ENCODE peak calls at places on chromosomes 13 and 19, in seven cellular contexts. W is effector memory CD4-positive, alpha-beta T cell; M is HCT116; I is brain microvascular endothelial cell; S is AG04450; K is Panc1; D is tibial nerve. L is an unnamed sample.
A peak's percentile ranks its signal among the peaks of the same experiment; 100 is the strongest.

GRCh38 chr19:43525836-43526771 is 897 bp downstream of the ETHE1 start:
- DNase-seq in K (no peak), I (no peak), M (no peak), W (no peak), S (no peak), D (no peak), L (no peak)

GRCh38 chr13:20016649-20017364 is 58.3 kb downstream of the ZMYM2 start:
- DNase-seq in D (no peak), W (no peak), I (no peak), M (no peak), S (no peak), K (no peak), L (no peak)

GRCh38 chr13:113724780-113725315 is 34.2 kb upstream of the TMEM255B start:
- DNase-seq in W (peak; percentile 86), D (peak; percentile 58), I (peak; percentile 38), K (peak; percentile 38), M (peak; percentile 33), S (no peak), L (no peak)

GRCh38 chr19:6260912-6261636 is 18.7 kb downstream of the MLLT1 start:
- DNase-seq in I (no peak), M (no peak), K (no peak), S (no peak), D (no peak), W (no peak), L (no peak)

GRCh38 chr19:12675940-12676339 is 5.7 kb downstream of the DHPS start:
- DNase-seq in I (no peak), K (no peak), D (no peak), M (no peak), W (no peak), S (no peak), L (no peak)

GRCh38 chr19:41935781-41936415 is 7.6 kb upstream of the ERFL start:
- DNase-seq in D (no peak), S (no peak), W (no peak), M (no peak), K (no peak), I (no peak), L (no peak)

GRCh38 chr13:66805657-66806056 is 424.5 kb downstream of the PCDH9 start:
- DNase-seq in K (no peak), S (no peak), M (no peak), W (no peak), D (peak; percentile 50), I (peak; percentile 81), L (no peak)

GRCh38 chr13:93535256-93535655 is 308.6 kb downstream of the GPC6 start:
- DNase-seq in D (no peak), W (no peak), K (no peak), M (no peak), S (no peak), I (peak; percentile 60), L (peak; percentile 44)

GRCh38 chr19:51181913-51182419 is 39.9 kb downstream of the SIGLEC7 start:
- DNase-seq in I (no peak), K (no peak), D (no peak), W (no peak), S (no peak), M (no peak), L (no peak)

GRCh38 chr19:45451181-45451849 is 16.5 kb upstream of the FOSB start:
- DNase-seq in D (no peak), K (no peak), M (no peak), I (peak; percentile 86), S (no peak), W (peak; percentile 66), L (no peak)

GRCh38 chr19:36423925-36424324 is 5.5 kb upstream of the ZFP82 start:
- DNase-seq in D (no peak), K (no peak), M (no peak), I (no peak), S (no peak), W (no peak), L (no peak)

GRCh38 chr13:42574435-42575311 is 721 bp downstream of the TNFSF11 start:
- DNase-seq in D (no peak), K (no peak), S (no peak), M (no peak), I (no peak), W (no peak), L (no peak)

GRCh38 chr19:16022251-16022650 is 54.0 kb upstream of the TPM4 start:
- DNase-seq in W (no peak), I (no peak), S (no peak), K (no peak), D (no peak), M (no peak), L (no peak)

GRCh38 chr19:46205183-46205984 is 24.2 kb upstream of the IGFL1 start:
- DNase-seq in M (no peak), I (no peak), W (no peak), S (no peak), K (no peak), D (no peak), L (no peak)

GRCh38 chr19:10963865-10964264 is 3.0 kb downstream of the SMARCA4 start:
- DNase-seq in W (no peak), M (no peak), I (no peak), D (no peak), K (no peak), S (no peak), L (no peak)

GRCh38 chr19:10961763-10962536 is 1.1 kb downstream of the SMARCA4 start:
- DNase-seq in S (no peak), K (no peak), M (no peak), I (no peak), D (no peak), W (no peak), L (no peak)

GRCh38 chr19:10961073-10961762 is 388 bp downstream of the SMARCA4 start:
- DNase-seq in I (peak; percentile 12), D (peak; percentile 23), M (no peak), K (no peak), S (no peak), W (no peak), L (no peak)

GRCh38 chr19:10964903-10965302 is 4.1 kb downstream of the SMARCA4 start:
- DNase-seq in M (no peak), W (no peak), D (no peak), I (no peak), S (no peak), K (no peak), L (no peak)

GRCh38 chr19:10962863-10963262 is 2.0 kb downstream of the SMARCA4 start:
- DNase-seq in M (no peak), K (no peak), I (no peak), D (no peak), W (no peak), S (no peak), L (no peak)
- H3K4me3 ChIP-seq in M (no peak overlapping the region), K (no peak overlapping the region), I (peak overlapping the region; percentile 12), D (no peak overlapping the region), W (no peak overlapping the region), S (peak overlapping the region; percentile 41), L (no peak overlapping the region)

GRCh38 chr19:7670150-7670784 is 1.4 kb downstream of the RETN start:
- DNase-seq in I (no peak), D (no peak), K (no peak), S (no peak), M (no peak), W (no peak), L (no peak)
- H3K4me3 ChIP-seq in I (no peak overlapping the region), D (no peak overlapping the region), K (peak overlapping the region; percentile 18), S (no peak overlapping the region), M (no peak overlapping the region), W (no peak overlapping the region), L (no peak overlapping the region)

GRCh38 chr19:845707-846481 is 5.1 kb downstream of the PRTN3 start:
- DNase-seq in S (no peak), K (no peak), I (no peak), M (no peak), D (no peak), W (no peak), L (no peak)
- H3K4me3 ChIP-seq in S (no peak overlapping the region), K (no peak overlapping the region), I (no peak overlapping the region), M (no peak overlapping the region), D (no peak overlapping the region), W (no peak overlapping the region), L (no peak overlapping the region)

GRCh38 chr19:913080-913748 is at the start of gene R3HDM4:
- DNase-seq in M (no peak), I (no peak), W (peak; percentile 77), K (no peak), D (peak; percentile 67), S (no peak), L (no peak)

GRCh38 chr19:906480-906879 is 6.5 kb downstream of the R3HDM4 start:
- DNase-seq in M (no peak), I (no peak), S (no peak), K (no peak), D (no peak), W (no peak), L (no peak)

GRCh38 chr19:912181-913079 is 589 bp downstream of the R3HDM4 start:
- DNase-seq in D (no peak), W (no peak), K (no peak), M (no peak), S (no peak), I (no peak), L (no peak)

GRCh38 chr19:907183-907853 is 5.7 kb downstream of the R3HDM4 start:
- DNase-seq in W (no peak), I (no peak), K (no peak), S (no peak), M (no peak), D (no peak), L (no peak)

GRCh38 chr19:911197-912033 is 1.6 kb downstream of the R3HDM4 start:
- DNase-seq in I (no peak), W (no peak), S (no peak), K (no peak), M (no peak), D (no peak), L (no peak)
- H3K4me3 ChIP-seq in I (peak overlapping the region; percentile 39), W (no peak overlapping the region), S (peak overlapping the region; percentile 41), K (peak overlapping the region; percentile 30), M (peak overlapping the region; percentile 20), D (no peak overlapping the region), L (peak overlapping the region; percentile 15)

DNA sequence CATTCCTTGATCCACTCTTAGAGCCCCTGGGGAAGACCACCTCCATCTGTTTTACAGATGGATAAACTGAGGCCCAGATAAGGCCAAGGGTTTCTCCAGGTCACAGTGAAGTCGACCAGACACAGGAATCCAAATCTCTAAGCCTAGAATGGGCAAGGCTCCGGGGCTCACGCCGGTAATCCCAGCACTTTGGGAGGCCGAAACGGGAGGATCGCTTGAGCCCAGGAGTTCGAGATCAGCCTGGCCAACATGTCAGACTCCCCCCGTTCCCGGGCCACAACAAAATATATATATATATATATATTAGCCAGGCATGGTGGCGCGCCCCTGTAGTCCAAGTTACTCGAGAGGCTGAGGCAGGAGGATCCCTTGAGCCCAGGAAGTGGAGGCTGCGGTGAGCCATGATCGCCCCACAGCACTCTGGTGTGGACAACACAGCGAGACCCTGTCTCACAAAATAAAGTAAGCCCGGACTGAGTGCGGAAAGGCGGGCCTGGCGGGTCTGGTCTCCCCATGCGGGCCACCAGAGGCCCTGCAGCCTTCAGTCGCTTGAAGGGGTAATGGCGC is 615 bp upstream of the RPL13A start:
- DNase-seq in I (no peak), W (no peak), K (no peak), S (no peak), M (no peak), D (no peak), L (no peak)
- H3K4me3 ChIP-seq in I (peak overlapping the region; percentile 29), W (no peak overlapping the region), K (no peak overlapping the region), S (no peak overlapping the region), M (peak overlapping the region; percentile 40), D (no peak overlapping the region), L (peak overlapping the region; percentile 48)

GRCh38 chr13:30353060-30353459 is 45.7 kb upstream of the KATNAL1 start:
- DNase-seq in M (no peak), S (no peak), K (no peak), D (no peak), I (no peak), W (no peak), L (no peak)
- H3K4me3 ChIP-seq in M (no peak overlapping the region), S (no peak overlapping the region), K (no peak overlapping the region), D (no peak overlapping the region), I (no peak overlapping the region), W (no peak overlapping the region), L (no peak overlapping the region)

L was measured in epithelial cell of proximal tubule.